ENCODE peak calls at places on chromosomes 2 and 18, in six cellular contexts. E is AG20443, Z is astrocyte of the hippocampus, L is mammary epithelial cell, J is fibroblast of villous mesenchyme, P is posterior cingulate gyrus. T is an unnamed sample.

GRCh38 chr2:196291418-196291817 is 120.0 kb upstream of the STK17B start:
- DNase-seq in J (no peak), L (no peak), P (no peak), Z (no peak), E (no peak), T (no peak)

GRCh38 chr18:33716061-33716683 is 138.2 kb downstream of the ASXL3 start:
- DNase-seq in L (no peak), J (no peak), E (no peak), Z (no peak), P (no peak), T (no peak)

GRCh38 chr2:217954051-217954450 is 48.7 kb downstream of the TNS1 start:
- DNase-seq in P (no peak), Z (no peak), J (no peak), E (no peak), L (no peak), T (no peak)

GRCh38 chr2:113842919-113843736 is 46.8 kb upstream of the ACTR3 start:
- DNase-seq in L (peak), J (peak), Z (peak), E (peak), P (no peak), T (no peak)

GRCh38 chr18:13375302-13376255 is 157.0 kb downstream of the LDLRAD4 start:
- DNase-seq in P (no peak), L (peak), E (peak), J (peak), Z (peak), T (peak)

GRCh38 chr18:44130365-44130942 is 550.2 kb upstream of the SETBP1 start:
- DNase-seq in L (peak), P (no peak), E (peak), Z (peak), J (peak), T (no peak)

GRCh38 chr18:63505566-63506335 is 29.0 kb downstream of the SERPINB5 start:
- DNase-seq in E (peak), J (peak), Z (peak), L (peak), P (no peak), T (no peak)

GRCh38 chr2:45172993-45173392 is 163.7 kb upstream of the SIX2 start:
- DNase-seq in P (no peak), L (peak), J (peak), Z (no peak), E (no peak), T (no peak)

GRCh38 chr18:50429207-50429948 is 54.5 kb downstream of the SKA1 start:
- DNase-seq in Z (peak), J (peak), L (no peak), P (no peak), E (peak), T (no peak)

GRCh38 chr2:28570431-28570830 is 74.6 kb downstream of the PLB1 start:
- DNase-seq in L (no peak), Z (no peak), J (no peak), P (no peak), E (no peak), T (no peak)

GRCh38 chr2:195559431-195559914 is 97.6 kb upstream of the SLC39A10 start:
- DNase-seq in L (peak), P (no peak), E (peak), J (peak), Z (peak), T (no peak)

GRCh38 chr2:132911726-132912724 is 242.0 kb upstream of the LYPD1 start:
- DNase-seq in E (peak), J (peak), Z (peak), L (no peak), P (no peak), T (no peak)

GRCh38 chr18:77062518-77063003 is 70.0 kb downstream of the MBP start:
- DNase-seq in L (no peak), Z (peak), J (peak), P (no peak), E (no peak), T (no peak)

GRCh38 chr2:201194097-201194496 is 11.2 kb downstream of the CASP10 start:
- DNase-seq in P (no peak), Z (no peak), E (no peak), J (no peak), L (no peak), T (no peak)

GRCh38 chr2:162587653-162588052 is 243.7 kb downstream of the GCA start:
- DNase-seq in J (no peak), E (no peak), P (no peak), Z (no peak), L (no peak), T (no peak)

GRCh38 chr2:66443977-66444855 is 9.3 kb downstream of the MEIS1 start:
- DNase-seq in E (peak), P (no peak), L (no peak), Z (no peak), J (peak), T (no peak)

GRCh38 chr18:9960263-9960904 is 46.6 kb downstream of the VAPA start:
- DNase-seq in L (no peak), E (no peak), J (no peak), Z (no peak), P (no peak), T (no peak)

GRCh38 chr18:24544141-24544498 is 83.7 kb downstream of the HRH4 start:
- DNase-seq in P (no peak), L (peak), E (peak), Z (peak), J (peak), T (no peak)

GRCh38 chr18:67408240-67408639 is 108.3 kb downstream of the DSEL start:
- DNase-seq in J (no peak), E (no peak), Z (peak), L (no peak), P (no peak), T (no peak)

GRCh38 chr2:118969734-118970395 is 27.9 kb downstream of the MARCO start:
- DNase-seq in J (no peak), Z (no peak), E (peak), P (no peak), L (no peak), T (no peak)

GRCh38 chr2:1544478-1545069 is 131.3 kb downstream of the TPO start:
- DNase-seq in L (peak), Z (peak), P (no peak), J (no peak), E (peak), T (no peak)

GRCh38 chr2:232699110-232699509 is 2.0 kb downstream of the GIGYF2 start:
- DNase-seq in Z (peak), E (no peak), J (no peak), P (no peak), L (peak), T (no peak)

GRCh38 chr2:195657634-195658540 is 861 bp downstream of the SLC39A10 start:
- DNase-seq in P (peak), L (peak), Z (peak), E (peak), J (peak), T (peak)

GRCh38 chr2:55026202-55026601 is 24.0 kb downstream of the RTN4 start:
- DNase-seq in P (no peak), E (peak), L (peak), J (peak), Z (no peak), T (no peak)

GRCh38 chr2:190948671-190949070 is 65.3 kb downstream of the STAT1 start:
- DNase-seq in J (no peak), Z (peak), P (no peak), E (peak), L (peak), T (no peak)

GRCh38 chr2:3113122-3113521 is 264.5 kb downstream of the EIPR1 start:
- DNase-seq in P (no peak), L (no peak), E (no peak), Z (no peak), J (no peak), T (peak)

GRCh38 chr18:22983175-22983574 is 50.0 kb downstream of the RBBP8 start:
- DNase-seq in L (no peak), E (peak), J (peak), P (no peak), Z (peak), T (no peak)

GRCh38 chr2:58140508-58141072 is 94.0 kb downstream of the VRK2 start:
- DNase-seq in Z (no peak), P (no peak), L (no peak), J (peak), E (peak), T (no peak)

GRCh38 chr2:98505311-98505808 is 60.7 kb downstream of the INPP4A start:
- DNase-seq in J (peak), E (no peak), L (no peak), Z (no peak), P (no peak), T (no peak)

GRCh38 chr18:34787931-34788532 is 77.9 kb downstream of the DTNA start:
- DNase-seq in L (peak), P (no peak), E (peak), J (peak), Z (peak), T (no peak)

GRCh38 chr2:177332041-177332991 is 60.3 kb upstream of the AGPS start:
- DNase-seq in E (peak), Z (peak), L (peak), J (peak), P (peak), T (no peak)

GRCh38 chr2:119387381-119388129 is 20.8 kb downstream of the DBI start:
- DNase-seq in Z (peak), P (peak), E (peak), L (peak), J (peak), T (no peak)

GRCh38 chr18:6270791-6271216 is 143.9 kb downstream of the L3MBTL4 start:
- DNase-seq in L (no peak), Z (no peak), P (no peak), J (no peak), E (no peak), T (no peak)

GRCh38 chr2:162318280-162319222 is at the start of gene IFIH1:
- DNase-seq in P (peak), J (peak), L (peak), E (peak), Z (peak), T (peak)

GRCh38 chr2:160582481-160583161 is 89.0 kb upstream of the RBMS1 start:
- DNase-seq in J (peak), E (peak), P (no peak), L (no peak), Z (peak), T (no peak)

GRCh38 chr2:26900831-26901321 is 52.9 kb downstream of the DPYSL5 start:
- DNase-seq in L (no peak), P (no peak), Z (no peak), E (no peak), J (no peak), T (no peak)

GRCh38 chr2:172021074-172021931 is 21.6 kb downstream of the METAP1D start:
- DNase-seq in J (no peak), E (no peak), Z (no peak), L (no peak), P (no peak), T (no peak)

GRCh38 chr2:75456111-75456510 is 104.6 kb downstream of the EVA1A start:
- DNase-seq in E (no peak), Z (no peak), J (no peak), P (no peak), L (no peak), T (no peak)